ENCODE peak calls at places on chromosomes 16 and 17, in seven cellular contexts. One of them, this sample, is unnamed.
A peak's percentile ranks its signal among the peaks of the same experiment; 100 is the strongest.

GRCh38 chr17:13750783-13751484 is 149.2 kb upstream of the HS3ST3A1 start:
- DNase-seq in AG09309: no peak
- DNase-seq in thoracic aorta: no peak
- DNase-seq in CD4-positive, alpha-beta T cell: no peak
- DNase-seq in K562: peak; percentile 9
- DNase-seq in left lung: no peak
- DNase-seq in suprapubic skin: no peak
- DNase-seq in this sample: no peak

GRCh38 chr17:59565959-59566324 is 532 bp downstream of the DHX40 start:
- DNase-seq in K562: peak; percentile 83
- DNase-seq in suprapubic skin: no peak
- DNase-seq in CD4-positive, alpha-beta T cell: peak; percentile 41
- DNase-seq in thoracic aorta: peak; percentile 16
- DNase-seq in left lung: no peak
- DNase-seq in AG09309: peak; percentile 33
- DNase-seq in this sample: no peak

GRCh38 chr17:82507631-82508175 is 11.8 kb upstream of the FOXK2 start:
- DNase-seq in AG09309: no peak
- DNase-seq in thoracic aorta: no peak
- DNase-seq in left lung: no peak
- DNase-seq in suprapubic skin: no peak
- DNase-seq in K562: no peak
- DNase-seq in CD4-positive, alpha-beta T cell: no peak
- DNase-seq in this sample: no peak

GRCh38 chr17:61361084-61361483 is 38.6 kb upstream of the TBX2 start:
- DNase-seq in K562: no peak
- DNase-seq in suprapubic skin: no peak
- DNase-seq in CD4-positive, alpha-beta T cell: no peak
- DNase-seq in AG09309: peak; percentile 65
- DNase-seq in left lung: no peak
- DNase-seq in thoracic aorta: no peak
- DNase-seq in this sample: no peak

GRCh38 chr16:66150691-66151090 is 215.8 kb upstream of the CDH5 start:
- DNase-seq in suprapubic skin: no peak
- DNase-seq in K562: no peak
- DNase-seq in thoracic aorta: no peak
- DNase-seq in left lung: no peak
- DNase-seq in CD4-positive, alpha-beta T cell: no peak
- DNase-seq in AG09309: no peak
- DNase-seq in this sample: no peak

GRCh38 chr16:50742521-50743150 is 750 bp downstream of the CYLD start:
- DNase-seq in suprapubic skin: no peak
- DNase-seq in K562: peak; percentile 16
- DNase-seq in thoracic aorta: no peak
- DNase-seq in CD4-positive, alpha-beta T cell: peak; percentile 38
- DNase-seq in left lung: no peak
- DNase-seq in AG09309: no peak
- DNase-seq in this sample: no peak

GRCh38 chr17:34169501-34169900 is 85.6 kb upstream of the CCL2 start:
- DNase-seq in left lung: no peak
- DNase-seq in AG09309: no peak
- DNase-seq in CD4-positive, alpha-beta T cell: no peak
- DNase-seq in thoracic aorta: no peak
- DNase-seq in K562: no peak
- DNase-seq in suprapubic skin: no peak
- DNase-seq in this sample: no peak

GRCh38 chr16:83978401-83978904 is 10.4 kb downstream of the NECAB2 start:
- DNase-seq in AG09309: no peak
- DNase-seq in suprapubic skin: no peak
- DNase-seq in K562: no peak
- DNase-seq in thoracic aorta: no peak
- DNase-seq in CD4-positive, alpha-beta T cell: no peak
- DNase-seq in left lung: no peak
- DNase-seq in this sample: no peak

GRCh38 chr16:53465606-53466290 is 31.5 kb downstream of the RBL2 start:
- DNase-seq in AG09309: peak; percentile 32
- DNase-seq in left lung: no peak
- DNase-seq in thoracic aorta: no peak
- DNase-seq in K562: peak; percentile 57
- DNase-seq in suprapubic skin: no peak
- DNase-seq in CD4-positive, alpha-beta T cell: no peak
- DNase-seq in this sample: no peak

GRCh38 chr16:75927824-75928223 is 201.5 kb upstream of the CPHXL start:
- DNase-seq in thoracic aorta: no peak
- DNase-seq in CD4-positive, alpha-beta T cell: no peak
- DNase-seq in K562: no peak
- DNase-seq in AG09309: no peak
- DNase-seq in suprapubic skin: no peak
- DNase-seq in left lung: no peak
- DNase-seq in this sample: no peak

DNA sequence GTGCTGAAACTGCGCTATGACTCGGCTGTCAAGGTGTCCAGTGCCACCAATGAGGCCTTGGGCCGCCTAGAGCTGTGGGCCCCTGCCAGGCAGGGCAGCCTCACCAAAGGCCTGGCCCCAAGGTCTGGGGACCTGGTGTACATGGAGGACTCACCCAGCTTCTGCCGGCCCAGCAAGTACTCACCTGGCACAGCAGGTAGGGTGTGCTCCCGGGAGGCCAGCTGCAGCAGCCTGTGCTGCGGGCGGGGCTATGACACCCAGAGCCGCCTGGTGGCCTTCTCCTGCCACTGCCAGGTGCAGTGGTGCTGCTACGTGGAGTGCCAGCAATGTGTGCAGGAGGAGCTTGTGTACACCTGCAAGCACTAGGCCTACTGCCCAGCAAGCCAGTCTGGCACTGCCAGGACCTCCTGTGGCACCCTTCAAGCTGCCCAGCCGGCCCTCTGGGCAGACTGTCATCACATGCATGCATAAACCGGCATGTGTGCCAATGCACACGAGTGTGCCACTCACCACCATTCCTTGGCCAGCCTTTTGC is 25.0 kb downstream of the WNT9B start:
- DNase-seq in CD4-positive, alpha-beta T cell: no peak
- DNase-seq in thoracic aorta: no peak
- DNase-seq in AG09309: no peak
- DNase-seq in left lung: no peak
- DNase-seq in suprapubic skin: no peak
- DNase-seq in K562: peak; percentile 37
- DNase-seq in this sample: no peak
- TF ChIP-seq CTCF in CD4-positive, alpha-beta T cell: no peak
- TF ChIP-seq CTCF in thoracic aorta: no peak
- TF ChIP-seq CTCF in AG09309: peak; percentile 29
- TF ChIP-seq CTCF in left lung: peak; percentile 23
- TF ChIP-seq CTCF in suprapubic skin: no peak
- TF ChIP-seq CTCF in K562: peak; percentile 58
- TF ChIP-seq CTCF in this sample: peak; percentile 49

GRCh38 chr17:17313350-17313991 is 10.3 kb downstream of the NT5M start:
- DNase-seq in AG09309: no peak
- DNase-seq in left lung: peak; percentile 76
- DNase-seq in thoracic aorta: no peak
- DNase-seq in suprapubic skin: no peak
- DNase-seq in CD4-positive, alpha-beta T cell: peak; percentile 74
- DNase-seq in K562: peak; percentile 65
- DNase-seq in this sample: no peak
- TF ChIP-seq CTCF in AG09309: peak; percentile 52
- TF ChIP-seq CTCF in left lung: peak; percentile 52
- TF ChIP-seq CTCF in thoracic aorta: peak; percentile 17
- TF ChIP-seq CTCF in suprapubic skin: no peak
- TF ChIP-seq CTCF in CD4-positive, alpha-beta T cell: peak; percentile 81
- TF ChIP-seq CTCF in K562: peak; percentile 62
- TF ChIP-seq CTCF in this sample: peak; percentile 52

DNA sequence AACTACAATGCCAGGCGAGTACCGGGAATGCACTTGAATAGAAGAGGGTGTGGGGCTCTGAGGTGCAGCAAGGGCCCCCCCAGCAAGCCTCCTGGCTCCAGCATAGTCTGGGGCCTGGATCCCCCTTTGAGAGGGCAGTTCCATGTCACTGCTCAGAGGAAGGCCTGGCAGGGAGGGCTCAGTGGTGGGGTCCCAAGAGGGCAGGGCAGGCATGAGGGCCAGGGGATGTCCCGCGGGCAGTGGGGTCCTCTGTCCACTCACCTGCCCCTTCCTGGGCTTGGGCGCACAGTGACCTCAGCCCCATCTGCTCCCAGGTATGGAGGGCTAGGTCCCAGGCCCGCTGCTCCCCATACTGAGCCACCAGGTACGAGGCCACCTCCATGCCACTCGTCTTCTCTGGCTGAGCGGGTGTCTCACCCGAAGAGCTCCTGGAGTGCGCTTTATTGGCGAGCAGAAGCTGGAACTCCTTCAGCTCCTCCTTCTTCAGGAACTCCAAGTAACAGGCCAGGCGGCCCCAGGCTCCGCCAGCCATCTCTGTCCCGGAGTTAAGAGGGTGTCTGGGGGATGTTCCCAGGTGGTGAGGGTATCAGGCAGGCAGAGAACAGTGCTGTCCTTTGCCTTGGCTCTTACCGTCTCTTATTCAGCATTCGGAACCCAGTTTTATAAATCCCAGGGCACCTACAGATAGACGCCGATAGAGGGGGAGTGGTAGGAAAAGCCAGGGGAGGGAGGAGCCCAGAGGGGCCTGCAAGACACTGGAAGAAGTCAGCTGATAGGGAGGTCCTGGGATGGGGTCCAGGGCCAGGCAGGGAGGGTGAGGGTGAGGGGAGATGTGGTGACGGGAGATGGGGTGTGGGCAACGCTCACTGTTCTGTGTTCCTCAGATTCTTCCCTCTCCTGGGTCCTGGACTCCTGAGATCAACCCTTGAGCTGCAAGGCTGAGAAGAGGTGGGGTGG is 605 bp downstream of the NLRP1 start:
- DNase-seq in left lung: no peak
- DNase-seq in K562: no peak
- DNase-seq in thoracic aorta: no peak
- DNase-seq in CD4-positive, alpha-beta T cell: no peak
- DNase-seq in suprapubic skin: no peak
- DNase-seq in AG09309: no peak
- DNase-seq in this sample: no peak
- TF ChIP-seq CTCF in left lung: no peak
- TF ChIP-seq CTCF in K562: no peak
- TF ChIP-seq CTCF in thoracic aorta: no peak
- TF ChIP-seq CTCF in CD4-positive, alpha-beta T cell: no peak
- TF ChIP-seq CTCF in suprapubic skin: no peak
- TF ChIP-seq CTCF in AG09309: peak; percentile 1
- TF ChIP-seq CTCF in this sample: no peak

DNA sequence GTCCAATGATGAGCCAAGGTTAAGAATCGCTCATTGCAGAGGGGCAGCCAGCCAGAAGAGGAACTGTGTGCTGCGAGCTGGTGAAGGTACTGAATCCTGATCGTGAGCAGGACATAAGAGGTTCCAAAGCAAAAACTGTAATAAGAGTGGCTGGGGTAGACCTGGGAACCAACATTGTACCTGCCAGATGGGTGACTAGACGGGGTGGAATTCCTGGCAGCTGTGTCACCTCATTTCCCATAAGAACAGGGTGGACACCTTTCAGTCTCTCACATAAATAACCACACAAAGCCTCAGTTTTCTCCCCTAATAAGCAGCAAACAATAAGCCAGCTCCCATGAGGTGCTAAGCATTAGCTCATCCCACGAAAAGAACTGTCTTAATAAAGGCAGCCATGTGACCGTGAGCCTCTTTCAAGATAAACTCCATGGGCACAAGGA is 290.3 kb downstream of the SOX9 start:
- DNase-seq in K562: no peak
- DNase-seq in thoracic aorta: no peak
- DNase-seq in suprapubic skin: no peak
- DNase-seq in CD4-positive, alpha-beta T cell: no peak
- DNase-seq in left lung: no peak
- DNase-seq in AG09309: no peak
- DNase-seq in this sample: no peak
- TF ChIP-seq CTCF in K562: no peak
- TF ChIP-seq CTCF in thoracic aorta: no peak
- TF ChIP-seq CTCF in suprapubic skin: no peak
- TF ChIP-seq CTCF in CD4-positive, alpha-beta T cell: no peak
- TF ChIP-seq CTCF in left lung: no peak
- TF ChIP-seq CTCF in AG09309: no peak
- TF ChIP-seq CTCF in this sample: no peak

DNA sequence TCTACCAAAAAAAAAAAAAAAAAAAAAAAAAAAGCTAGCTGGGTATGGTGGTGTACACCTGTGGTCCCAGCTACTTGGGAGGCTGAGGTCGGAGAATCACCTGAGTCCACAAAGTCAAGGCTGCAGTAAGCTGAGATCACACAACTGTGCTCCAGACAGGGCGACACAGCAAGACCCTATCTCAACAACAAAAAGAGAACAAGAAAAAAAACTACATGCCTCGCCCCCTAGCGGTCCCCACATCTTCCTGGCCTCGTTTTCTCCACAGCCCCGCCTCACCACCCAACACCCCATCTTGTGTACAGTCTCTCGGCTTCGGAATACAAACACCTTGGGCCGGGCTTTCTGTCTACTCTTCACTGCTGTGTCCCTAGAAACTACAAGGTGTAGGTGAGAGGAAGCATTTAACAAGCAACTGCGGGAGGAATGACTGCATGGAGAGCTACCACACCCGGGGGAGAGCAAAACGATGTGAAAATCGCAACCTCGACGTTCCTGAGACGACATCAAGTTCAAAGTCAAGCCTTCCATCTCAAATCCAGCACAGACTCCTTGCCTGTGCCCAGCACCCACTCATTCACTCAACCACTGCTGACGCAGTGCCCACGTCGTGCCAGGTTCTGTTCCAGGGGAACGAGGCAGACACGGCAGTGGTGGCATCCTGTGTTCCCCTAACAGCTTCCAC is 9.0 kb downstream of the NTAN1 start:
- DNase-seq in thoracic aorta: no peak
- DNase-seq in suprapubic skin: no peak
- DNase-seq in CD4-positive, alpha-beta T cell: no peak
- DNase-seq in AG09309: no peak
- DNase-seq in left lung: no peak
- DNase-seq in K562: peak; percentile 38
- DNase-seq in this sample: no peak
- TF ChIP-seq CTCF in thoracic aorta: no peak
- TF ChIP-seq CTCF in suprapubic skin: no peak
- TF ChIP-seq CTCF in CD4-positive, alpha-beta T cell: no peak
- TF ChIP-seq CTCF in AG09309: no peak
- TF ChIP-seq CTCF in left lung: no peak
- TF ChIP-seq CTCF in K562: peak; percentile 43
- TF ChIP-seq CTCF in this sample: no peak

DNA sequence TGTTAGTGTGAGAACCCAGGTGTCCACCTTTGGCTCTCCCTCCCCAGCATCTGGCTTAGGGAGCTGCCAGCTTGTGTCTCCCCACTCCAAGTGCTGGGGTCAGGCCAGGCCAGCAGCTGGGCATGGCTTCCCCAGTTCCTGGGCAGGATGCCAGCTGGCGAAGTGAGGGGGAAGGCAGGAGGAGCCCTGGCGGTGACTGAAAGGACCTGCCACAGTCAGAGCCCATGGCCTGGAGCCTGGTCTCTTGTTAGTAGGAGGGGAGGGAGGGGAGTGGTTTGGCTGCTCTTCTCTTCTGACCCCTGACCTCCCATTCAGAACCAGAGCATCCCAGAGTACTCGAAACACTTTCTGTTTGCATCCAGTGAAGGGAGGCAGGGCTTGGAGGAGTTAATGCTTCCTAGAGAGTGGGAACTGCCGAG is 586 bp downstream of the CHD3 start:
- DNase-seq in AG09309: peak; percentile 43
- DNase-seq in thoracic aorta: peak; percentile 94
- DNase-seq in suprapubic skin: peak; percentile 97
- DNase-seq in left lung: peak; percentile 98
- DNase-seq in K562: peak; percentile 10
- DNase-seq in CD4-positive, alpha-beta T cell: peak; percentile 26
- DNase-seq in this sample: peak; percentile 79
- TF ChIP-seq CTCF in AG09309: peak; percentile 54
- TF ChIP-seq CTCF in thoracic aorta: peak; percentile 67
- TF ChIP-seq CTCF in suprapubic skin: no peak
- TF ChIP-seq CTCF in left lung: peak; percentile 65
- TF ChIP-seq CTCF in K562: no peak
- TF ChIP-seq CTCF in CD4-positive, alpha-beta T cell: peak; percentile 12
- TF ChIP-seq CTCF in this sample: peak; percentile 69

GRCh38 chr17:22253007-22253406 is 560.7 kb downstream of the KCNJ18 start:
- DNase-seq in CD4-positive, alpha-beta T cell: no peak
- DNase-seq in suprapubic skin: no peak
- DNase-seq in thoracic aorta: no peak
- DNase-seq in AG09309: no peak
- DNase-seq in left lung: no peak
- DNase-seq in K562: no peak
- DNase-seq in this sample: no peak
- TF ChIP-seq CTCF in CD4-positive, alpha-beta T cell: no peak
- TF ChIP-seq CTCF in suprapubic skin: no peak
- TF ChIP-seq CTCF in thoracic aorta: no peak
- TF ChIP-seq CTCF in AG09309: no peak
- TF ChIP-seq CTCF in left lung: no peak
- TF ChIP-seq CTCF in K562: no peak
- TF ChIP-seq CTCF in this sample: no peak

This sample was measured in type B pancreatic cell.